ENCODE peak calls at places on chromosomes 7 and 10, in six cellular contexts. K is IMR-90, H is neuronal stem cell, Z is mesenchymal stem cell, E is trophoblast cell, Q is H1. N is an unnamed sample.
A peak's percentile ranks its signal among the peaks of the same experiment; 100 is the strongest.

GRCh38 chr10:115772606-115773005 is 500.4 kb downstream of the GFRA1 start:
- DNase-seq in K (peak; percentile 90), H (no peak), Z (peak; percentile 7), E (no peak), Q (no peak), N (no peak)

GRCh38 chr7:17530249-17530648 is 231.8 kb downstream of the AHR start:
- DNase-seq in K (peak; percentile 56), H (no peak), Z (peak; percentile 82), E (no peak), Q (no peak), N (no peak)

GRCh38 chr7:133253522-133253882 is 624 bp downstream of the EXOC4 start:
- DNase-seq in K (peak; percentile 10), H (peak; percentile 2), Z (peak; percentile 15), E (no peak), Q (no peak), N (no peak)

GRCh38 chr10:36188461-36188860 is 546.4 kb upstream of the FZD8 start:
- DNase-seq in K (no peak), H (no peak), Z (no peak), E (no peak), Q (no peak), N (no peak)

GRCh38 chr10:34978080-34978479 is 112.1 kb downstream of the CUL2 start:
- DNase-seq in K (no peak), H (no peak), Z (no peak), E (peak; percentile 97), Q (no peak), N (no peak)

GRCh38 chr10:62437696-62438095 is 63.5 kb downstream of the ZNF365 start:
- DNase-seq in K (peak; percentile 82), H (peak; percentile 56), Z (peak; percentile 75), E (peak; percentile 26), Q (no peak), N (no peak)

GRCh38 chr10:104337985-104338735 is at the start of gene ITPRIP:
- DNase-seq in K (peak; percentile 87), H (peak; percentile 73), Z (peak; percentile 90), E (no peak), Q (no peak), N (peak; percentile 68)

GRCh38 chr7:22900784-22901183 is 78.1 kb upstream of the TOMM7 start:
- DNase-seq in K (no peak), H (no peak), Z (no peak), E (no peak), Q (no peak), N (no peak)

GRCh38 chr7:143381427-143382125 is 431 bp downstream of the ZYX start:
- DNase-seq in K (peak; percentile 79), H (no peak), Z (peak; percentile 73), E (no peak), Q (no peak), N (peak; percentile 28)

GRCh38 chr7:70711441-70711840 is 420.5 kb upstream of the GALNT17 start:
- DNase-seq in K (no peak), H (no peak), Z (no peak), E (no peak), Q (no peak), N (no peak)

GRCh38 chr10:86652361-86653202 is 1.8 kb upstream of the OPN4 start:
- DNase-seq in K (peak; percentile 21), H (no peak), Z (no peak), E (no peak), Q (no peak), N (peak; percentile 31)

GRCh38 chr7:114414151-114415053 is at the start of gene FOXP2:
- DNase-seq in K (peak; percentile 48), H (no peak), Z (peak; percentile 56), E (no peak), Q (no peak), N (no peak)

GRCh38 chr10:17357781-17358180 is 96.6 kb downstream of the ST8SIA6 start:
- DNase-seq in K (no peak), H (no peak), Z (no peak), E (no peak), Q (no peak), N (no peak)

GRCh38 chr10:93138113-93138870 is 64.6 kb downstream of the CYP26A1 start:
- DNase-seq in K (no peak), H (no peak), Z (no peak), E (peak; percentile 17), Q (no peak), N (no peak)

GRCh38 chr10:120582753-120583152 is 125.7 kb downstream of the PLPP4 start:
- DNase-seq in K (no peak), H (no peak), Z (no peak), E (no peak), Q (no peak), N (no peak)

GRCh38 chr7:1325646-1326510 is 93.2 kb downstream of the UNCX start:
- DNase-seq in K (no peak), H (no peak), Z (no peak), E (no peak), Q (no peak), N (no peak)

GRCh38 chr7:64888901-64889685 is 14.0 kb upstream of the ZNF273 start:
- DNase-seq in K (no peak), H (no peak), Z (peak; percentile 14), E (no peak), Q (no peak), N (no peak)

GRCh38 chr10:42940487-42941157 is 136.2 kb upstream of the RET start:
- DNase-seq in K (no peak), H (no peak), Z (no peak), E (no peak), Q (no peak), N (peak; percentile 24)

GRCh38 chr10:49115796-49116508 is 630 bp upstream of the VSTM4 start:
- DNase-seq in K (no peak), H (no peak), Z (no peak), E (no peak), Q (no peak), N (peak; percentile 36)

GRCh38 chr7:84009051-84009450 is 185.5 kb downstream of the SEMA3A start:
- DNase-seq in K (peak; percentile 68), H (no peak), Z (no peak), E (no peak), Q (no peak), N (no peak)

GRCh38 chr10:71223365-71224058 is 11.1 kb downstream of the UNC5B start:
- DNase-seq in K (no peak), H (no peak), Z (no peak), E (no peak), Q (no peak), N (no peak)

GRCh38 chr10:11335881-11336430 is 275.5 kb downstream of the USP6NL start:
- DNase-seq in K (no peak), H (no peak), Z (no peak), E (no peak), Q (no peak), N (no peak)
- H2BK5ac ChIP-seq in K (no peak overlapping the region), H (no peak overlapping the region), Z (no peak overlapping the region), E (peak overlapping the region; percentile 15), Q (peak overlapping the region; percentile 9), N (no peak overlapping the region)

GRCh38 chr7:54469740-54470139 is 72.4 kb upstream of the VSTM2A start:
- DNase-seq in K (no peak), H (no peak), Z (no peak), E (no peak), Q (no peak), N (no peak)

GRCh38 chr7:54465095-54465494 is 77.1 kb upstream of the VSTM2A start:
- DNase-seq in K (no peak), H (no peak), Z (no peak), E (no peak), Q (no peak), N (no peak)
- H3K14ac ChIP-seq in K (no peak overlapping the region), H (no peak overlapping the region), Z (no peak overlapping the region), E (no peak overlapping the region), Q (no peak overlapping the region), N (no peak overlapping the region)

DNA sequence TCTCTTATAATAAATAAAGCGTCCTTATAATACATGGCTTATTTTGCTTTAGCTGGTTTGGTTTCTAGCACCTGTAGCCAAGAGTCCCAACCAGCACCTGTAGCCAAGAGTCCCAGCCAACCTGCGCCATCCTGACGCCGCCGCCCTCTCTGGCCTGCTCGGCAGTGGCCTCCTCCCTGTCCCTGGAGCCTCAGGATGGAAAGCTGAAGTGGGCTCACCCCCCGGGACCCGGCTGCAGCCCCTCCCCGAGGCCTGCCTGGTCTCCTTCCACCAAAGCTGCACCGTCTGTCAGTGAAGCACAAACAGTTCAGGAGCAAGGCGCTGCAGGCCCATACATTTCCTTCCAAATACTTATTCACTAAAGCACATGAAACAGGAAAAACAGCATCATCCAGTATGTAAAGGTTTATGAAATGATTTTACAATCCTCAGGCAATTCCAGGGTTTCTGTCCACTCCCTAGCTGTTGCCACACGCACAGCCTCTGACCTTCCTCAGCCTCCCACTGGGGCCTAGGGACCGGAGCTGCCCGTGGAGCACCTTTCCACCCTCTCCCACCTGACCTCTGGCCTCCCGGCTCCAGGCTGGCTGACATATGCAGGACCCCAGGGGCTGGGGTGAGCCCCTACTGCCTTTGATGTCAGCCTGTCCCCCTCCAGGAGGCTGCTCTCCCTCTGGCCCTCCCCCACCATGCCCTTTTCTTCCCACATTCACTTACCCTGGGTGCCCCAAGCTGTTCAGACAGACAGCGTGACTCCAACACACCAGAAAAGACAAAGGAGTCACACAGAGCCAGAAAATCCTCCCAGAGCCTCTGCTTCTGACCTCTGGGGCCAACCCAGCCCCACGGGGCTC is 149.6 kb upstream of the PPP2R2D start:
- DNase-seq in K (no peak), H (peak; percentile 31), Z (no peak), E (no peak), Q (no peak), N (no peak)
- H2AFZ ChIP-seq in K (no peak overlapping the region), H (peak overlapping the region; percentile 5), Z (no peak overlapping the region), E (no peak overlapping the region), Q (peak overlapping the region; percentile 42), N (no peak overlapping the region)

DNA sequence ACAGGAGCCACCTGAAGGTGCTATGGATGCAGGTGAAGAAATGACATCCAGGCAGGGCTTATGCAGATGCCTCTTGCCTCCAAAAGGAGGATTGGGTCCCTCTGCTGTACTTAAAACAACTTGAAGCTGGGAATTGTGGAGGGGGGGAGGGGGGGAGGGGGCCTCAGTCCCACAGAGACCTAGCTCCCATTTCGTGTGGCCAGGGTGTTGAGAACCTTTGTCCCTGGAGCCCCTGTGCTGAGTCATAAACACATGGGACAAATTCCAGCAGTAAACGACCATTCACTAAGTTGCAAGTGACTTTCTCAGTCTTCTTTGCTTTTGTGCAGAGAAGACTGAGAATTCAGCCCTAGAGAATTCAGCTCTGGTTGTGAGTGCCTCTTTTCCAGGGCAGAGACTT is 96.5 kb upstream of the PODXL start:
- DNase-seq in K (no peak), H (no peak), Z (no peak), E (no peak), Q (no peak), N (no peak)
- H2BK5ac ChIP-seq in K (no peak overlapping the region), H (no peak overlapping the region), Z (no peak overlapping the region), E (no peak overlapping the region), Q (peak overlapping the region; percentile 96), N (no peak overlapping the region)

GRCh38 chr7:158381956-158382355 is 205.7 kb downstream of the PTPRN2 start:
- DNase-seq in K (no peak), H (no peak), Z (no peak), E (no peak), Q (no peak), N (no peak)
- H3K14ac ChIP-seq in K (no peak overlapping the region), H (peak overlapping the region; percentile 65), Z (no peak overlapping the region), E (no peak overlapping the region), Q (no peak overlapping the region), N (no peak overlapping the region)